ENCODE peak calls at places on chromosomes 7 and 10, in four cellular contexts. One of them, this sample, is unnamed.

GRCh38 chr7:102872460-102872859 is 40.3 kb upstream of the LRRC17 start:
- DNase-seq in astrocyte: peak; percentile 99
- DNase-seq in GM23248: peak; percentile 98
- DNase-seq in HCT116: no peak
- DNase-seq in this sample: peak; percentile 9

GRCh38 chr10:78299861-78300453 is 266.3 kb downstream of the RPS24 start:
- DNase-seq in astrocyte: no peak
- DNase-seq in GM23248: peak; percentile 21
- DNase-seq in HCT116: peak; percentile 2
- DNase-seq in this sample: no peak

GRCh38 chr7:73707045-73707631 is 12.3 kb downstream of the STX1A start:
- DNase-seq in astrocyte: no peak
- DNase-seq in HCT116: peak; percentile 69
- DNase-seq in GM23248: no peak
- DNase-seq in this sample: no peak

GRCh38 chr10:71323407-71323806 is 4.3 kb downstream of the SLC29A3 start:
- DNase-seq in GM23248: peak; percentile 55
- DNase-seq in HCT116: peak; percentile 32
- DNase-seq in astrocyte: no peak
- DNase-seq in this sample: no peak

GRCh38 chr7:17802056-17802455 is 138.2 kb downstream of the SNX13 start:
- DNase-seq in GM23248: peak; percentile 43
- DNase-seq in HCT116: no peak
- DNase-seq in astrocyte: no peak
- DNase-seq in this sample: no peak

GRCh38 chr10:114100848-114101741 is 57.4 kb downstream of the ADRB1 start:
- DNase-seq in astrocyte: peak; percentile 60
- DNase-seq in HCT116: no peak
- DNase-seq in GM23248: peak; percentile 57
- DNase-seq in this sample: no peak

GRCh38 chr10:132726194-132726593 is 59.8 kb downstream of the NKX6-2 start:
- DNase-seq in GM23248: no peak
- DNase-seq in astrocyte: no peak
- DNase-seq in HCT116: no peak
- DNase-seq in this sample: no peak

GRCh38 chr10:106189254-106189653 is 975.3 kb downstream of the SORCS1 start:
- DNase-seq in GM23248: peak; percentile 50
- DNase-seq in astrocyte: no peak
- DNase-seq in HCT116: no peak
- DNase-seq in this sample: no peak

GRCh38 chr10:80025281-80025680 is 53.2 kb upstream of the TMEM254 start:
- DNase-seq in HCT116: no peak
- DNase-seq in astrocyte: no peak
- DNase-seq in GM23248: no peak
- DNase-seq in this sample: no peak

GRCh38 chr7:79405368-79405767 is 48.1 kb downstream of the MAGI2 start:
- DNase-seq in GM23248: no peak
- DNase-seq in astrocyte: no peak
- DNase-seq in HCT116: no peak
- DNase-seq in this sample: no peak

GRCh38 chr10:115941247-115941840 is 331.7 kb downstream of the GFRA1 start:
- DNase-seq in GM23248: peak; percentile 34
- DNase-seq in HCT116: no peak
- DNase-seq in astrocyte: no peak
- DNase-seq in this sample: no peak

GRCh38 chr7:134660961-134661376 is 14.3 kb downstream of the BPGM start:
- DNase-seq in astrocyte: peak; percentile 88
- DNase-seq in HCT116: no peak
- DNase-seq in GM23248: peak; percentile 84
- DNase-seq in this sample: no peak

GRCh38 chr7:5437348-5437892 is 13.8 kb upstream of the TNRC18 start:
- DNase-seq in GM23248: no peak
- DNase-seq in astrocyte: no peak
- DNase-seq in HCT116: no peak
- DNase-seq in this sample: no peak

GRCh38 chr7:91657386-91658120 is 222.9 kb downstream of the MTERF1 start:
- DNase-seq in HCT116: no peak
- DNase-seq in astrocyte: peak; percentile 99
- DNase-seq in GM23248: peak; percentile 86
- DNase-seq in this sample: peak; percentile 33

GRCh38 chr7:815284-816216 is 16.7 kb upstream of the SUN1 start:
- DNase-seq in HCT116: no peak
- DNase-seq in GM23248: peak; percentile 40
- DNase-seq in astrocyte: no peak
- DNase-seq in this sample: no peak

GRCh38 chr7:143901360-143901709 is 641 bp downstream of the TCAF1 start:
- DNase-seq in astrocyte: peak; percentile 60
- DNase-seq in GM23248: peak; percentile 71
- DNase-seq in HCT116: no peak
- DNase-seq in this sample: no peak

GRCh38 chr10:60816624-60817023 is 38.3 kb downstream of the CDK1 start:
- DNase-seq in HCT116: peak; percentile 64
- DNase-seq in astrocyte: peak; percentile 69
- DNase-seq in GM23248: peak; percentile 93
- DNase-seq in this sample: peak; percentile 30

GRCh38 chr10:6065406-6065805 is 3.2 kb upstream of the IL2RA start:
- DNase-seq in HCT116: no peak
- DNase-seq in astrocyte: no peak
- DNase-seq in GM23248: no peak
- DNase-seq in this sample: no peak

GRCh38 chr10:84343831-84344230 is 15.4 kb downstream of the CCSER2 start:
- DNase-seq in HCT116: no peak
- DNase-seq in GM23248: no peak
- DNase-seq in astrocyte: no peak
- DNase-seq in this sample: no peak

GRCh38 chr7:40301486-40302065 is 166.8 kb downstream of the SUGCT start:
- DNase-seq in HCT116: no peak
- DNase-seq in astrocyte: peak; percentile 78
- DNase-seq in GM23248: peak; percentile 50
- DNase-seq in this sample: no peak

GRCh38 chr7:98021588-98022351 is 31.8 kb upstream of the OCM2 start:
- DNase-seq in HCT116: peak; percentile 39
- DNase-seq in astrocyte: peak; percentile 2
- DNase-seq in GM23248: peak; percentile 79
- DNase-seq in this sample: no peak

GRCh38 chr10:69056129-69056528 is 31.8 kb upstream of the SRGN start:
- DNase-seq in astrocyte: no peak
- DNase-seq in HCT116: no peak
- DNase-seq in GM23248: peak; percentile 15
- DNase-seq in this sample: no peak

GRCh38 chr7:68245688-68246087 is 1249.1 kb downstream of the TYW1 start:
- DNase-seq in GM23248: peak; percentile 4
- DNase-seq in astrocyte: peak; percentile 86
- DNase-seq in HCT116: no peak
- DNase-seq in this sample: peak; percentile 57

GRCh38 chr7:113083132-113083833 is 3.3 kb downstream of the GPR85 start:
- DNase-seq in HCT116: no peak
- DNase-seq in GM23248: no peak
- DNase-seq in astrocyte: no peak
- DNase-seq in this sample: no peak

GRCh38 chr10:111516144-111516543 is 439.3 kb downstream of the ADRA2A start:
- DNase-seq in GM23248: no peak
- DNase-seq in HCT116: no peak
- DNase-seq in astrocyte: no peak
- DNase-seq in this sample: no peak

GRCh38 chr10:104260775-104261115 is 6.1 kb downstream of the GSTO1 start:
- DNase-seq in astrocyte: peak; percentile 59
- DNase-seq in HCT116: no peak
- DNase-seq in GM23248: peak; percentile 87
- DNase-seq in this sample: no peak

GRCh38 chr10:114045071-114045737 is 1.5 kb downstream of the ADRB1 start:
- DNase-seq in astrocyte: no peak
- DNase-seq in HCT116: no peak
- DNase-seq in GM23248: peak; percentile 52
- DNase-seq in this sample: no peak

GRCh38 chr7:13829231-13829630 is 160.2 kb downstream of the ETV1 start:
- DNase-seq in astrocyte: no peak
- DNase-seq in GM23248: peak; percentile 24
- DNase-seq in HCT116: no peak
- DNase-seq in this sample: no peak

GRCh38 chr10:48625013-48625412 is 20.1 kb upstream of the ARHGAP22 start:
- DNase-seq in astrocyte: no peak
- DNase-seq in GM23248: peak; percentile 72
- DNase-seq in HCT116: no peak
- DNase-seq in this sample: no peak

GRCh38 chr10:132913559-132914115 is 28.7 kb downstream of the CFAP46 start:
- DNase-seq in GM23248: no peak
- DNase-seq in astrocyte: no peak
- DNase-seq in HCT116: no peak
- DNase-seq in this sample: no peak

DNA sequence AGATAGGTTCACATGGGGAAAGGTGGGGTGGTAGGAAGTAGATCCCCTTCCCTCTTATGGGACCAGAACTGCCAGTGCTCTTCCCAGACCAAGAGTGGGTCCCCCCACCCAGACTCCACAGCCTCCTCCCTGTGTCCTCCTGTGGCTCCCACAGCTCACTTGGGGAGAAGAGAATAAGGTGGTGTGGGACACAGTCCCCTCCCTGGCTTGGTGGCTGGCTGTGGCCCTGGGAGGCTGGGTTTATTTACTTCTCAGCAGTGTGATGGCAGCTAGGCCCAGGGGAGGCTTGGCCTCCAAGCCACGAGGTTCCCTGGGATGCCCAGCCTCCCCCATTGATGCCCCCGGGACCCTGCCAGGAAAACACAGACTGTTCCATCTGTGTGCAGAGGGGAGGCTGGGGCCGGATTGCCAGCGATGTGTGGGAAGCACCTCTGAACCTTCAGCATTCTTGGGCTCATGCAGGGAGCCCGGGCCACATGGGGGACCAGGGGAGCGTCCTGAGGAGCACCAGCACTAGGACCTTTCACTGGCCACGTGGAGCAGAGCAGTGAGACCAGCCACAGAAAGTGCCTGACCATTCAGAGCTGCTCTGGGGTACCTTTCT is 2.7 kb downstream of the IMPDH1 start:
- DNase-seq in GM23248: no peak
- DNase-seq in HCT116: no peak
- DNase-seq in astrocyte: no peak
- DNase-seq in this sample: no peak
- H3K27ac ChIP-seq in GM23248: no peak overlapping the region
- H3K27ac ChIP-seq in HCT116: peak overlapping the region; percentile 17
- H3K27ac ChIP-seq in astrocyte: no peak overlapping the region
- H3K27ac ChIP-seq in this sample: no peak overlapping the region

GRCh38 chr10:14173391-14173705 is 157.4 kb downstream of the FRMD4A start:
- DNase-seq in astrocyte: no peak
- DNase-seq in GM23248: peak; percentile 54
- DNase-seq in HCT116: no peak
- DNase-seq in this sample: no peak

GRCh38 chr10:14173706-14174594 is 156.8 kb downstream of the FRMD4A start:
- DNase-seq in astrocyte: peak; percentile 27
- DNase-seq in HCT116: no peak
- DNase-seq in GM23248: peak; percentile 29
- DNase-seq in this sample: no peak
- H3K4me3 ChIP-seq in astrocyte: peak overlapping the region; percentile 63
- H3K4me3 ChIP-seq in HCT116: no peak overlapping the region
- H3K4me3 ChIP-seq in GM23248: peak overlapping the region; percentile 74
- H3K4me3 ChIP-seq in this sample: peak overlapping the region; percentile 67

GRCh38 chr7:25789701-25790240 is 362.2 kb upstream of the NFE2L3 start:
- DNase-seq in HCT116: no peak
- DNase-seq in GM23248: no peak
- DNase-seq in astrocyte: no peak
- DNase-seq in this sample: no peak

GRCh38 chr7:25790261-25790660 is 361.7 kb upstream of the NFE2L3 start:
- DNase-seq in HCT116: no peak
- DNase-seq in astrocyte: no peak
- DNase-seq in GM23248: peak; percentile 55
- DNase-seq in this sample: no peak

GRCh38 chr7:25786958-25787730 is 364.9 kb upstream of the NFE2L3 start:
- DNase-seq in GM23248: no peak
- DNase-seq in HCT116: no peak
- DNase-seq in astrocyte: no peak
- DNase-seq in this sample: no peak

GRCh38 chr7:25792586-25792985 is 359.4 kb upstream of the NFE2L3 start:
- DNase-seq in HCT116: no peak
- DNase-seq in GM23248: no peak
- DNase-seq in astrocyte: no peak
- DNase-seq in this sample: no peak

GRCh38 chr7:25788961-25789620 is 362.9 kb upstream of the NFE2L3 start:
- DNase-seq in astrocyte: no peak
- DNase-seq in HCT116: no peak
- DNase-seq in GM23248: no peak
- DNase-seq in this sample: no peak
- H2AFZ ChIP-seq in astrocyte: no peak overlapping the region
- H2AFZ ChIP-seq in HCT116: no peak overlapping the region
- H2AFZ ChIP-seq in GM23248: no peak overlapping the region
- H2AFZ ChIP-seq in this sample: no peak overlapping the region

GRCh38 chr10:102740229-102740628 is 3.5 kb upstream of the WBP1L start:
- DNase-seq in GM23248: no peak
- DNase-seq in astrocyte: no peak
- DNase-seq in HCT116: no peak
- DNase-seq in this sample: no peak
- H3K27ac ChIP-seq in GM23248: no peak overlapping the region
- H3K27ac ChIP-seq in astrocyte: no peak overlapping the region
- H3K27ac ChIP-seq in HCT116: no peak overlapping the region
- H3K27ac ChIP-seq in this sample: no peak overlapping the region

DNA sequence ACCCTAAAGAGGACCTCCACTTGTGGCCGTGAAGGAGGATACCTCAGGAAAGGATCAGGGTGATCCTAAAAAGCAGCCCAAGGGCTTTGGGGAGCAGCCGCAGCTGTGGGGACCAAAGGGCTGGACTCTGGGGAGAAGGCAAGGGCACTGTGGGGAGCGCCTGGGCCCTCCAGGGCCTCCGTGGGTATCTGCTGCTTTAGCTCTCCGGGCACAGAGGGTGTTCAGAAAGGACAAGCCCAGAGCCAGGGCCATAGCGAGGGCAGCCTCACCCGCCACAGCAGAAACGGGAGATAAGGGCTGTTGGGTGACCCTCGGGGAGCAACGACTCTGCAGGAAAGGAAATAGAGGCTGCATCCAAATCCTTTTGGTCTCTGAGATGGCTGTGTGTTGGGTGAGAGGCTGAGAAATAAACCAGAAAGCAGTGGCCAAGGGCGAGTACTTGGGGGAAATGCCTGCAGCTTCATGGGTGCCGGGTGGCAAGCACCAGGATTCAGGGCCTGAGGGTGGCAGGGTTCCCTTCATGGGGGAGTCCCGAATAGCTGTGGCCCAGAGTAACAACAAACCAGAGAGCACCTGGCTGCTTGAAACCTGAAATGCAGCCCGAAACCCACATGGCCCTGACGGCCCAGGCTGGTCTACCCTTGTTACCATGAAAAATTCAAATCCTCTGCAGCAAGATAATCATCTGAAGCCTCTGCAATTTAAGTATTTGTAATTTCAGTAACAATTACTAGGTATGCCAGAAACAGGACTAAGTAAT is 95.2 kb downstream of the VIPR2 start:
- DNase-seq in astrocyte: no peak
- DNase-seq in GM23248: no peak
- DNase-seq in HCT116: no peak
- DNase-seq in this sample: no peak
- H3K4me3 ChIP-seq in astrocyte: no peak overlapping the region
- H3K4me3 ChIP-seq in GM23248: no peak overlapping the region
- H3K4me3 ChIP-seq in HCT116: no peak overlapping the region
- H3K4me3 ChIP-seq in this sample: no peak overlapping the region

This sample was measured in keratinocyte.